ENCODE peak calls at places on chromosomes 4 and X, in eight cellular contexts. D is left lung, A is endothelial cell, O is lower leg skin, V is colonic mucosa, E is Calu3, Z is cardiac muscle cell, M is transverse colon. Y is an unnamed sample.

GRCh38 chr4:99710681-99711345 is 53.2 kb upstream of the C4orf54 start:
- DNase-seq in O (no peak), D (no peak), M (no peak), Z (no peak), V (no peak), E (peak), A (no peak), Y (no peak)

GRCh38 chr4:39118034-39118658 is 56.1 kb downstream of the KLHL5 start:
- DNase-seq in O (no peak), A (no peak), E (no peak), V (no peak), Z (no peak), D (no peak), M (no peak), Y (no peak)

GRCh38 chrX:28639502-28639901 is 52.3 kb downstream of the IL1RAPL1 start:
- DNase-seq in E (no peak), Z (no peak), V (no peak), A (no peak), O (no peak), D (no peak), M (no peak), Y (no peak)

GRCh38 chr4:8910100-8910821 is 38.6 kb upstream of the HMX1 start:
- DNase-seq in O (no peak), E (no peak), D (no peak), V (no peak), Z (no peak), A (peak), M (peak), Y (no peak)

GRCh38 chr4:91471280-91471679 is 832.5 kb upstream of the GRID2 start:
- DNase-seq in E (no peak), V (no peak), D (no peak), Z (no peak), M (no peak), A (no peak), O (no peak), Y (no peak)

GRCh38 chrX:1481636-1482529 is 29.2 kb upstream of the ASMTL start:
- DNase-seq in V (peak), O (peak), E (peak), D (peak), Z (peak), A (peak), M (peak), Y (peak)

GRCh38 chr4:48178931-48179330 is 44.9 kb upstream of the TXK start:
- DNase-seq in D (no peak), E (no peak), Z (no peak), A (no peak), M (no peak), O (no peak), V (no peak), Y (no peak)

GRCh38 chr4:111632752-111633151 is 512.5 kb upstream of the FAM241A start:
- DNase-seq in V (no peak), D (no peak), O (no peak), A (no peak), Z (peak), M (no peak), E (no peak), Y (no peak)

GRCh38 chr4:77819836-77820679 is 890 bp upstream of the CNOT6L start:
- DNase-seq in D (peak), Z (peak), E (peak), M (peak), V (peak), A (peak), O (peak), Y (peak)

GRCh38 chr4:141220271-141220654 is 432 bp upstream of the ZNF330 start:
- DNase-seq in D (no peak), E (no peak), Z (no peak), M (no peak), A (no peak), O (no peak), V (no peak), Y (no peak)

GRCh38 chr4:121146530-121146929 is 17.6 kb downstream of the TNIP3 start:
- DNase-seq in A (no peak), D (no peak), E (no peak), Z (peak), M (no peak), V (no peak), O (no peak), Y (no peak)

GRCh38 chrX:150088766-150089518 is 150.7 kb upstream of the EOLA2 start:
- DNase-seq in O (no peak), Z (no peak), V (no peak), A (no peak), M (no peak), E (no peak), D (no peak), Y (no peak)

GRCh38 chr4:105741548-105741947 is 33.0 kb downstream of the GSTCD start:
- DNase-seq in V (no peak), E (no peak), M (no peak), A (no peak), Z (peak), D (no peak), O (no peak), Y (no peak)

GRCh38 chr4:30716158-30716557 is 4.0 kb upstream of the PCDH7 start:
- DNase-seq in A (no peak), M (no peak), V (no peak), Z (peak), D (no peak), O (no peak), E (no peak), Y (no peak)

GRCh38 chr4:185562531-185562930 is 27.2 kb upstream of the PDLIM3 start:
- DNase-seq in A (no peak), M (no peak), E (no peak), D (no peak), O (no peak), V (no peak), Z (no peak), Y (no peak)

GRCh38 chr4:188147776-188148175 is 8.5 kb downstream of the TRIML1 start:
- DNase-seq in D (no peak), Z (no peak), V (no peak), M (no peak), E (no peak), O (no peak), A (no peak), Y (no peak)

GRCh38 chr4:6916587-6917444 is 7.2 kb downstream of the TBC1D14 start:
- DNase-seq in Z (peak), D (peak), E (peak), V (peak), O (peak), M (peak), A (no peak), Y (peak)

GRCh38 chr4:23337292-23337691 is 552.6 kb downstream of the PPARGC1A start:
- DNase-seq in Z (no peak), V (no peak), D (no peak), A (no peak), M (no peak), O (no peak), E (peak), Y (no peak)

GRCh38 chrX:13092455-13092941 is 48.1 kb upstream of the FAM9C start:
- DNase-seq in A (no peak), V (peak), M (peak), D (peak), Z (no peak), O (no peak), E (peak), Y (peak)

GRCh38 chr4:147550626-147551250 is 66.5 kb upstream of the TMEM184C start:
- DNase-seq in O (no peak), A (no peak), E (no peak), Z (peak), V (no peak), M (no peak), D (no peak), Y (no peak)

DNA sequence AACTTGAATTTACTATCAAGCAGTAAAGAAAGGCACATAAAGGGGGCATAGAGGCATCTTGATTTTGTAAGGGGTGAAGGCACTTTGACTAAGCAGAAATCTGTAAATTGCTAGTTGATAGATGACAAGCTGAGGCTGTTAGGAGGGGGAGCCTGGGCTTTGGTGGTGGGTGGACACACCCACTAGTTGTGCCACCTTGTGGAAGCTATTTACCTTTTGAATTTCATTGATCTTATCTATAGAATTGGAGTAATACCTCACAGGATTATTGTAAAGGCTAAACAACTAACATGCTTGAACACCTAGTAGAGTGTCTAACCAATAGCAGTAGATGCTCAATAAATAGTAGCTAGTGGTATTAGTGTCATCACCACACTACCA is 142.8 kb upstream of the KCNIP4 start:
- DNase-seq in A (no peak), D (no peak), V (no peak), O (no peak), Z (no peak), M (no peak), E (peak), Y (no peak)
- TF ChIP-seq CTCF in A (no peak), D (no peak), V (no peak), O (no peak), Z (no peak), M (no peak), E (no peak), Y (no peak)

GRCh38 chrX:3550160-3550765 is 163.2 kb downstream of the PRKX start:
- DNase-seq in D (no peak), V (peak), Z (peak), M (peak), A (no peak), O (peak), E (peak), Y (no peak)

GRCh38 chrX:3549442-3549875 is 164.0 kb downstream of the PRKX start:
- DNase-seq in V (no peak), Z (peak), D (peak), A (no peak), O (no peak), M (no peak), E (peak), Y (no peak)

GRCh38 chrX:3545901-3546300 is 167.5 kb downstream of the PRKX start:
- DNase-seq in D (no peak), E (no peak), Z (no peak), A (no peak), M (no peak), O (peak), V (no peak), Y (no peak)

GRCh38 chrX:3550871-3551270 is 162.6 kb downstream of the PRKX start:
- DNase-seq in M (no peak), A (no peak), E (no peak), V (no peak), D (no peak), Z (no peak), O (no peak), Y (no peak)

GRCh38 chrX:3548743-3549441 is 164.6 kb downstream of the PRKX start:
- DNase-seq in A (no peak), M (no peak), V (no peak), E (no peak), Z (peak), D (no peak), O (no peak), Y (no peak)
- TF ChIP-seq CTCF in A (no peak), M (no peak), V (no peak), E (no peak), Z (peak), D (no peak), O (no peak), Y (no peak)

GRCh38 chr4:56976878-56977320 is 507 bp downstream of the NOA1 start:
- DNase-seq in Z (no peak), V (peak), A (no peak), M (peak), D (peak), E (peak), O (peak), Y (no peak)

GRCh38 chr4:56976283-56976877 is 1.0 kb downstream of the NOA1 start:
- DNase-seq in A (no peak), M (no peak), O (no peak), V (peak), D (peak), E (peak), Z (peak), Y (no peak)

GRCh38 chr4:56977321-56978012 is at the start of gene NOA1:
- DNase-seq in Z (peak), A (peak), O (peak), V (peak), D (peak), E (peak), M (peak), Y (peak)

GRCh38 chr4:56979674-56980073 is 978 bp downstream of the POLR2B start:
- DNase-seq in V (peak), Z (peak), M (peak), D (no peak), A (peak), E (peak), O (no peak), Y (no peak)

GRCh38 chr4:56978750-56979303 is at the start of gene POLR2B:
- DNase-seq in O (peak), E (peak), M (peak), Z (peak), A (peak), D (peak), V (peak), Y (peak)
- TF ChIP-seq CTCF in O (no peak), E (no peak), M (no peak), Z (no peak), A (no peak), D (no peak), V (no peak), Y (no peak)

GRCh38 chr4:1354983-1355275 is 7.9 kb downstream of the UVSSA start:
- DNase-seq in Z (no peak), O (no peak), E (no peak), D (no peak), V (no peak), A (no peak), M (no peak), Y (no peak)

GRCh38 chr4:1355378-1355777 is 8.4 kb downstream of the UVSSA start:
- DNase-seq in D (no peak), O (no peak), V (no peak), E (no peak), A (no peak), Z (no peak), M (no peak), Y (no peak)

GRCh38 chr4:1356181-1356998 is 9.4 kb downstream of the UVSSA start:
- DNase-seq in M (peak), O (no peak), V (peak), D (no peak), Z (peak), E (peak), A (peak), Y (no peak)

GRCh38 chr4:1353186-1354055 is 6.4 kb downstream of the UVSSA start:
- DNase-seq in M (no peak), D (no peak), E (no peak), A (no peak), V (no peak), O (no peak), Z (no peak), Y (no peak)

DNA sequence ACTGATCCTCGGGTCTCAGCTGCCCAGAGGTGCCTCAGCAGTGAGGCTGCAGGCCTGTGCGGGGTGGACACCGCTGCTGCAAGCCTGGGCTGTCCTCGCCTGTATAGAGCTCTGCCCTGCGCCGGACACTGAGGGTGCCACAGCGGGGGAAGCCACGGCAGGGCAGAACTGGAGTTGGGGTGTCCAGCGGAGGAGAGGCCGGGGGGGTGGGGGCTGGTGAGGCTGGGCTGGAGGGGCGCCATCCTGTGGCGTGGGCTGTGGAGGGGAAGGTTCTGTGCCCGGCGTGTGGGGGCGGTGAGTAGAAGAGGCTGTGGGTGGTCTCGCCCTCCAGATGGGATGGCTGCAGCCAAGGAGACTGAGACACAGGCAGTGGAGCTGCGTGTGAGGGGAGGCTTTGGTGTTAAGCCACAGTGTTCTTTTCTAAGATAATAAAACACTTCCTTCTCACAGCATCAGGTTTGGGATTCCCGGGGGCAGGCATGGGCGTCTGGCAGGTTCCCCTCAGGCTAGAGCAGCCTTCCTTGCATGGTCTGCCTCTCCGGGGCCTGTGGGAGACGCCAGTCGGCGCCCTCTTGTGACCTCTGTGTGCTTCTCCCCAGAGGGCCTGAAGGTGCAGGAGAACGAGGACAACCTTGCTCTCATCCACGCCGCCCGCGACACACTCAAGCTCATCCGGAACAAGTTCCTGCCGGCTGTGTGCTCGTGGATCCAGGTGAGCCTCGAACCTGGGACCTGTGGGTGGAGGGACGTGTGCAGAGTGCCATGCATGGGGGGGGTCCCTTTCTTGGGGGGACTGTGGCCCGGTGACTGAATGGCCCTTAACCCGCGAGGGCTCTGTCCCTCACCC is 7.4 kb downstream of the UVSSA start:
- DNase-seq in V (no peak), O (no peak), E (no peak), D (no peak), Z (no peak), A (no peak), M (no peak), Y (no peak)
- TF ChIP-seq CTCF in V (no peak), O (no peak), E (no peak), D (no peak), Z (no peak), A (no peak), M (no peak), Y (no peak)

GRCh38 chr4:139453041-139453370 is 915 bp upstream of the RAB33B start:
- DNase-seq in D (no peak), V (peak), A (no peak), M (peak), Z (no peak), O (peak), E (peak), Y (no peak)
- TF ChIP-seq CTCF in D (no peak), V (peak), A (peak), M (peak), Z (peak), O (no peak), E (peak), Y (peak)

GRCh38 chrX:136954930-136955329 is 74.4 kb upstream of the RBMX start:
- DNase-seq in V (no peak), O (no peak), E (no peak), A (no peak), Z (peak), M (no peak), D (no peak), Y (no peak)

GRCh38 chrX:136950206-136950605 is 69.7 kb upstream of the RBMX start:
- DNase-seq in Z (no peak), V (no peak), E (no peak), D (no peak), M (no peak), O (no peak), A (no peak), Y (no peak)

GRCh38 chrX:136953867-136954787 is 73.6 kb upstream of the RBMX start:
- DNase-seq in A (peak), V (peak), Z (peak), E (peak), O (peak), D (peak), M (peak), Y (no peak)
- TF ChIP-seq CTCF in A (peak), V (peak), Z (peak), E (peak), O (no peak), D (peak), M (peak), Y (peak)

GRCh38 chr4:178090640-178091411 is 648.6 kb upstream of the AGA start:
- DNase-seq in O (no peak), A (no peak), V (no peak), Z (no peak), D (no peak), E (no peak), M (no peak), Y (no peak)

GRCh38 chr4:178081931-178082330 is 639.7 kb upstream of the AGA start:
- DNase-seq in Z (no peak), E (no peak), D (no peak), M (no peak), A (no peak), V (no peak), O (no peak), Y (no peak)

GRCh38 chr4:178083968-178084367 is 641.7 kb upstream of the AGA start:
- DNase-seq in D (no peak), O (no peak), E (no peak), A (no peak), Z (no peak), M (no peak), V (no peak), Y (no peak)

GRCh38 chr4:178086324-178086723 is 644.1 kb upstream of the AGA start:
- DNase-seq in O (no peak), Z (no peak), M (no peak), V (no peak), D (no peak), A (peak), E (peak), Y (no peak)
- TF ChIP-seq CTCF in O (no peak), Z (no peak), M (no peak), V (no peak), D (no peak), A (no peak), E (no peak), Y (no peak)